ENCODE peak calls at places on chromosomes 16 and 17, in eight cellular contexts. E is H9; N is brain microvascular endothelial cell; R is AG08396; Q is islet precursor cell; C is fibroblast of pulmonary artery; V is NCI-H2081; J is CD4-positive, alpha-beta memory T cell. B is an unnamed sample.

GRCh38 chr16:15972046-15972868 is 22.8 kb downstream of the ABCC1 start:
- DNase-seq in E (no peak), J (no peak), N (no peak), V (no peak), R (no peak), C (no peak), Q (no peak), B (no peak)

GRCh38 chr17:78962345-78962983 is 17.3 kb downstream of the LGALS3BP start:
- DNase-seq in E (peak), Q (peak), R (no peak), N (no peak), V (no peak), C (no peak), J (no peak), B (no peak)

GRCh38 chr17:45284176-45285140 is 22.6 kb upstream of the SPATA32 start:
- DNase-seq in R (no peak), J (peak), C (no peak), V (no peak), E (peak), Q (no peak), N (no peak), B (peak)

GRCh38 chr17:31508310-31509094 is 117.0 kb downstream of the RAB11FIP4 start:
- DNase-seq in Q (peak), E (peak), V (no peak), J (peak), N (no peak), C (no peak), R (no peak), B (peak)

GRCh38 chr16:53131363-53132071 is 76.7 kb downstream of the CHD9 start:
- DNase-seq in N (no peak), V (no peak), Q (peak), E (peak), R (peak), C (peak), J (peak), B (peak)

GRCh38 chr16:16191493-16192167 is 31.7 kb downstream of the ABCC6 start:
- DNase-seq in Q (no peak), R (no peak), C (no peak), E (no peak), J (no peak), N (no peak), V (no peak), B (no peak)

GRCh38 chr17:68057531-68057952 is 22.0 kb downstream of the KPNA2 start:
- DNase-seq in J (peak), R (peak), Q (no peak), E (no peak), N (peak), V (peak), C (peak), B (peak)

GRCh38 chr16:88062341-88062861 is 111.2 kb downstream of the BANP start:
- DNase-seq in J (no peak), V (no peak), C (peak), R (peak), Q (peak), E (no peak), N (peak), B (no peak)

GRCh38 chr17:76793775-76794174 is 55.9 kb downstream of the MFSD11 start:
- DNase-seq in J (no peak), R (peak), Q (peak), N (peak), V (peak), E (peak), C (peak), B (peak)

GRCh38 chr17:2436516-2436915 is 35.7 kb upstream of the MNT start:
- DNase-seq in J (no peak), R (no peak), E (no peak), N (no peak), V (peak), Q (peak), C (no peak), B (no peak)

GRCh38 chr16:19967963-19968362 is 83.3 kb upstream of the GPRC5B start:
- DNase-seq in E (no peak), R (no peak), J (no peak), N (no peak), C (no peak), V (no peak), Q (no peak), B (no peak)

GRCh38 chr16:4309833-4310266 is 6.0 kb upstream of the GLIS2 start:
- DNase-seq in Q (peak), V (peak), R (peak), N (peak), E (peak), C (peak), J (peak), B (peak)

GRCh38 chr17:52064791-52065211 is 93.7 kb downstream of the CA10 start:
- DNase-seq in V (no peak), C (no peak), J (no peak), E (no peak), R (no peak), Q (no peak), N (no peak), B (no peak)

GRCh38 chr17:79948406-79948917 is 87.2 kb downstream of the TBC1D16 start:
- DNase-seq in R (no peak), V (no peak), C (no peak), E (no peak), Q (peak), J (no peak), N (no peak), B (no peak)

GRCh38 chr17:39486242-39486641 is 25.0 kb downstream of the CDK12 start:
- DNase-seq in E (no peak), J (no peak), C (peak), V (no peak), R (peak), N (peak), Q (peak), B (no peak)

GRCh38 chr17:16987830-16988601 is 16.1 kb upstream of the TNFRSF13B start:
- DNase-seq in N (peak), C (peak), E (peak), R (peak), J (peak), Q (peak), V (no peak), B (peak)

GRCh38 chr17:44198721-44199552 is 747 bp downstream of the ATXN7L3 start:
- DNase-seq in C (peak), N (no peak), Q (peak), E (peak), V (peak), J (peak), R (peak), B (peak)

GRCh38 chr16:66605177-66605999 is 884 bp downstream of the CMTM3 start:
- DNase-seq in J (no peak), Q (peak), R (peak), E (peak), C (peak), V (no peak), N (peak), B (peak)

GRCh38 chr16:29736112-29736511 is 9.7 kb downstream of the C16orf54 start:
- DNase-seq in N (no peak), E (no peak), J (no peak), C (no peak), R (no peak), V (no peak), Q (no peak), B (no peak)

GRCh38 chr17:40062347-40063033 is at the start of gene THRA:
- DNase-seq in E (peak), J (peak), N (no peak), Q (peak), C (peak), R (peak), V (peak), B (peak)

GRCh38 chr17:72090108-72090507 is 30.7 kb upstream of the SOX9 start:
- DNase-seq in J (no peak), Q (peak), C (no peak), E (no peak), R (no peak), N (no peak), V (no peak), B (no peak)

GRCh38 chr17:81044764-81045589 is 10.0 kb downstream of the BAIAP2 start:
- DNase-seq in J (no peak), C (peak), R (peak), N (peak), E (no peak), Q (no peak), V (peak), B (no peak)

GRCh38 chr16:82033683-82034300 is 1.3 kb upstream of the HSD17B2 start:
- DNase-seq in C (no peak), R (no peak), V (no peak), N (no peak), Q (no peak), J (no peak), E (no peak), B (no peak)

GRCh38 chr17:47072881-47073280 is 93.8 kb upstream of the RPRML start:
- DNase-seq in N (no peak), E (no peak), V (no peak), C (no peak), Q (no peak), J (no peak), R (no peak), B (no peak)

GRCh38 chr16:79838860-79839259 is 238.3 kb upstream of the MAF start:
- DNase-seq in E (no peak), Q (no peak), C (no peak), N (no peak), J (no peak), R (no peak), V (no peak), B (no peak)

GRCh38 chr16:83660282-83660681 is 147.5 kb upstream of the HSBP1 start:
- DNase-seq in E (no peak), J (no peak), Q (no peak), R (no peak), V (no peak), N (no peak), C (no peak), B (no peak)

GRCh38 chr16:13414154-13414553 is 505.8 kb upstream of the ERCC4 start:
- DNase-seq in R (no peak), N (no peak), E (no peak), Q (no peak), C (no peak), V (no peak), J (no peak), B (no peak)

GRCh38 chr17:80750263-80750662 is 205.6 kb downstream of the RPTOR start:
- DNase-seq in E (peak), V (no peak), J (no peak), Q (peak), N (no peak), C (no peak), R (no peak), B (no peak)

GRCh38 chr16:74216319-74216718 is 80.3 kb upstream of the PSMD7 start:
- DNase-seq in V (no peak), E (no peak), Q (peak), J (no peak), R (no peak), N (peak), C (peak), B (no peak)

GRCh38 chr17:28317965-28318758 is 838 bp upstream of the TMEM97 start:
- DNase-seq in Q (peak), E (peak), C (no peak), N (no peak), J (no peak), V (no peak), R (no peak), B (no peak)

GRCh38 chr17:65131946-65132345 is 5.2 kb upstream of the RGS9 start:
- DNase-seq in V (no peak), Q (no peak), R (peak), N (peak), E (no peak), J (no peak), C (no peak), B (no peak)

B was measured in activated CD4-positive, alpha-beta T cell treated with anti-CD3 and anti-CD28 coated beads, Interleukin-2, amount 10 ng/mL, durations not matched to agents 7 days and 5 days.